ENCODE peak calls at places on chromosomes 1 and 21, in ten cellular contexts. T is IMR-90; Z is left lung; H is heart left ventricle; S is CD8-positive, alpha-beta T cell; E is kidney epithelial cell; Y is Panc1; W is kidney; Q is tibial artery; O is K562. C is an unnamed sample. For H3K36me3, the result is how much of the 10 kb centered on the place peaks cover.

GRCh38 chr1:83998599-83999315 is at the start of gene TTLL7:
- DNase-seq in O (peak), E (no peak), H (peak), W (peak), Z (peak), T (peak), Y (no peak), Q (peak), S (peak), C (no peak)

GRCh38 chr1:160168016-160168415 is 16.6 kb downstream of the ATP1A4 start:
- DNase-seq in E (no peak), Q (no peak), Y (no peak), T (no peak), S (no peak), W (no peak), Z (no peak), H (no peak), O (no peak), C (no peak)

GRCh38 chr21:27756191-27756590 is 789.3 kb upstream of the ADAMTS5 start:
- DNase-seq in Q (no peak), E (no peak), W (no peak), T (no peak), Z (no peak), O (no peak), H (no peak), Y (no peak), S (no peak), C (no peak)

GRCh38 chr1:220791287-220791686 is 4.6 kb downstream of the MTARC1 start:
- DNase-seq in H (peak), T (no peak), O (no peak), Z (no peak), W (no peak), S (no peak), Q (no peak), E (no peak), Y (no peak), C (no peak)

GRCh38 chr1:183493540-183494245 is 21.4 kb downstream of the SMG7 start:
- DNase-seq in T (no peak), H (no peak), Z (peak), S (no peak), E (no peak), W (no peak), Y (no peak), Q (no peak), O (no peak), C (no peak)

GRCh38 chr1:222777463-222777862 is 37.4 kb upstream of the DISP1 start:
- DNase-seq in S (no peak), T (peak), O (no peak), E (no peak), H (no peak), Q (no peak), Z (no peak), Y (peak), W (no peak), C (no peak)

GRCh38 chr1:41330588-41331545 is 30.4 kb upstream of the FOXO6 start:
- DNase-seq in S (no peak), H (no peak), O (peak), Z (no peak), T (no peak), Y (no peak), W (no peak), Q (no peak), E (no peak), C (no peak)

GRCh38 chr1:11700655-11701467 is 9.4 kb downstream of the DRAXIN start:
- DNase-seq in H (no peak), Y (no peak), Q (no peak), O (no peak), S (no peak), W (no peak), E (no peak), T (no peak), Z (no peak), C (no peak)

GRCh38 chr1:241630476-241630875 is 9.7 kb downstream of the CHML start:
- DNase-seq in E (no peak), Q (no peak), W (no peak), O (no peak), Y (no peak), Z (no peak), S (no peak), H (no peak), T (no peak), C (no peak)

GRCh38 chr1:101388904-101389546 is 152.2 kb downstream of the S1PR1 start:
- DNase-seq in O (no peak), W (no peak), E (peak), T (peak), S (no peak), Y (no peak), Z (no peak), H (no peak), Q (no peak), C (no peak)

GRCh38 chr1:111570781-111571181 is 48.8 kb upstream of the RAP1A start:
- DNase-seq in Q (no peak), S (peak), O (peak), E (no peak), Y (no peak), W (no peak), T (peak), H (no peak), Z (no peak), C (no peak)

GRCh38 chr1:87524021-87524754 is 195.5 kb downstream of the LMO4 start:
- DNase-seq in O (no peak), E (no peak), S (no peak), T (peak), Z (no peak), W (no peak), H (peak), Y (no peak), Q (no peak), C (no peak)

GRCh38 chr1:3470650-3471355 is 16.3 kb downstream of the ARHGEF16 start:
- DNase-seq in O (no peak), E (no peak), Y (no peak), Z (peak), T (no peak), Q (no peak), S (no peak), H (no peak), W (peak), C (no peak)

GRCh38 chr1:3473381-3473844 is 18.9 kb downstream of the ARHGEF16 start:
- DNase-seq in S (no peak), T (peak), E (no peak), W (peak), Z (peak), H (no peak), Y (no peak), O (no peak), Q (no peak), C (peak)

GRCh38 chr1:3472906-3473305 is 18.4 kb downstream of the ARHGEF16 start:
- DNase-seq in O (no peak), S (no peak), E (no peak), Z (peak), H (no peak), Y (no peak), T (no peak), W (peak), Q (no peak), C (no peak)

GRCh38 chr1:3471356-3472087 is 17.1 kb downstream of the ARHGEF16 start:
- DNase-seq in E (no peak), S (no peak), Y (no peak), H (peak), Q (no peak), W (peak), T (peak), Z (peak), O (peak), C (no peak)

GRCh38 chr1:3472088-3472850 is 17.8 kb downstream of the ARHGEF16 start:
- DNase-seq in S (no peak), O (no peak), H (no peak), W (peak), Z (peak), Q (no peak), E (no peak), Y (no peak), T (no peak), C (no peak)
- TF ChIP-seq CTCF in S (no peak), O (no peak), H (no peak), W (no peak), Z (no peak), Q (no peak), E (no peak), Y (no peak), T (no peak), C (no peak)

DNA sequence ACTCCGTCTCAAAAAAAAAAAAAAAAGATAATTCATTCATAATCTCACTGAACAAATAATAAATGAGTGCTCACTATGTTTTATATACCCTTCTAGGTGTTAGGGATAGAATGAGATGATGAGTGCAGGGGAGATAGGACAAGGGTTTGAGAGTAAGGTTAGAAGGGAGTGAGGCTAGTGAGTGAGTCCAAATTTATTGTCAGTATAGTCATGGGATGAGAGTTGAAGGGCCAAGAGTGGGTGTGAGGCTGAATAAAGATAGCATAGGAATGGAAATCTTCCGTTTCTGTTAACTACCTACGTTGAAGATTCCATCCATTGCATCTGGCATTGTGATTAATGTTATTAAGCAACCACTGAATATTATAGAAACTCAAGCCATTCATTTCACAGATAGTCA is 16.8 kb downstream of the GNAI3 start:
- DNase-seq in Q (no peak), E (no peak), H (no peak), S (no peak), Z (no peak), O (no peak), T (no peak), Y (no peak), W (no peak), C (no peak)
- H3K4me3 ChIP-seq in Q (no peak), E (no peak), H (no peak), S (no peak), Z (no peak), O (no peak), T (no peak), Y (no peak), W (no peak), C (no peak)

DNA sequence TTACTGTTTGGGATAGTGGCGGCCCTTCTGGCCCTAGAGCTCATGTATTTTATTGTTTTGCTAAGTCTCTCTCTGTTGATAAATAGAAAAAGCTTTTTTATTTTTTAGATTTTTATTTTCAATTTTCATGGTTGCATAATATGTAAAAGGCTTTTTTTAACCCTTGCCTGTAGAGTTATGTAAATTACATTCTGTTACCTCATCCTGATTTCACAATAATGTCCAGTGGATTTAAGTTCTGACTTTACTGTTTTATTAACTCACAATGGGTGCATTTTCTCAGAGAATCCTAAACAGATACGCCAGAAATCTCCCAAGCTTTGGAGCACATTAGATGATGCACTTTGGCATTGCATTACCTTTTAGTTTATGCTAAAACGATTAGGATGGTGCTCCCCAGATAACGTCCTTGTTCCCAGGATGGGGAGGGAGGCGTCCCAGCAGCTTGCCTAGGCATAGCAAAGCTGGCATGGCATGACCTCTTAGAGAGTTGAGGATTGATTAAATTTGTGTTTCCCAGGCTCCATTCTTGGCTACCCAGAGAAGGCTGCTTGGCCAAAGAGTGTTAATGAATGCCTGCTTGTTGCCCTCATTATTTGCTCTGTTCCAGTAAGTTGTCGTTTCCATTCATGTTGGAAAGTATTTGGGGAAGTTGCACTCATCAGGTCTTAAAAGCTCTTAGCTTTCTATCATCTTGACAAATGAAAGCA is 17.1 kb downstream of the UTP25 start:
- DNase-seq in S (no peak), T (no peak), O (no peak), Q (no peak), W (no peak), Z (no peak), E (no peak), H (no peak), Y (no peak), C (no peak)
- H3K36me3 ChIP-seq in S (half or more), T (under half), O (half or more), Q (half or more), W (under half), Z (half or more), E (under half), H (half or more), Y (under half), C (under half)

GRCh38 chr21:42406201-42406601 is 2.5 kb downstream of the UBASH3A start:
- DNase-seq in Y (no peak), Z (no peak), E (no peak), T (no peak), S (peak), Q (no peak), O (no peak), H (no peak), W (no peak), C (no peak)

GRCh38 chr21:42406846-42407245 is 3.1 kb downstream of the UBASH3A start:
- DNase-seq in S (no peak), O (no peak), H (no peak), Q (no peak), E (no peak), T (no peak), Z (no peak), W (no peak), Y (no peak), C (no peak)

GRCh38 chr21:42405064-42406059 is 1.7 kb downstream of the UBASH3A start:
- DNase-seq in O (no peak), W (no peak), S (no peak), Z (no peak), Q (no peak), Y (no peak), E (no peak), T (no peak), H (no peak), C (no peak)

GRCh38 chr21:42403611-42404231 is at the start of gene UBASH3A:
- DNase-seq in T (no peak), O (peak), Z (no peak), S (peak), H (no peak), Q (no peak), W (no peak), E (no peak), Y (no peak), C (no peak)

GRCh38 chr21:42404534-42404933 is 832 bp downstream of the UBASH3A start:
- DNase-seq in W (no peak), S (no peak), Y (no peak), T (no peak), H (no peak), E (no peak), O (no peak), Z (no peak), Q (no peak), C (no peak)
- TF ChIP-seq CTCF in W (no peak), S (no peak), Y (no peak), T (no peak), H (no peak), E (no peak), O (no peak), Z (no peak), Q (no peak), C (no peak)

DNA sequence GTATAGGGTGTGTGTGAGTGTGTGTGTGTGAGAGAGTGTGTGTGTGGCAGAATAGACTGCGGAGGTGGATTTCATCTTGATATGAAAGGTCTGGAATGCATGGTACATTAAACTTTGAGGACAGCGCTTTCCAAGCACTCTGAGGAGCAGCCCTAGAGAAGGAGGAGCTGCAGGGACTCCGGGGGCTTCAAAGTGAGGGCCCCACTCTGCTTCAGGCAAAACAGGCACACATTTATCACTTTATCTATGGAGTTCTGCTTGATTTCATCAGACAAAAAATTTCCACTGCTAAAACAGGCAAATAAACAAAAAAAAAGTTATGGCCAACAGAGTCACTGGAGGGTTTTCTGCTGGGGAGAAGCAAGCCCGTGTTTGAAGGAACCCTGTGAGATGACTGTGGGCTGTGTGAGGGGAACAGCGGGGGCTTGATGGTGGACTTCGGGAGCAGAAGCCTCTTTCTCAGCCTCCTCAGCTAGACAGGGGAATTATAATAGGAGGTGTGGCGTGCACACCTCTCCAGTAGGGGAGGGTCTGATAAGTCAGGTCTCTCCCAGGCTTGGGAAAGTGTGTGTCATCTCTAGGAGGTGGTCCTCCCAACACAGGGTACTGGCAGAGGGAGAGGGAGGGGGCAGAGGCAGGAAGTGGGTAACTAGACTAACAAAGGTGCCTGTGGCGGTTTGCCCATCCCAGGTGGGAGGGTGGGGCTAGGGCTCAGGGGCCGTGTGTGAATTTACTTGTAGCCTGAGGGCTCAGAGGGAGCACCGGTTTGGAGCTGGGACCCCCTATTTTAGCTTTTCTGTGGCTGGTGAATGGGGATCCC is 18.3 kb upstream of the HDAC1 start:
- DNase-seq in Y (no peak), T (peak), Q (no peak), W (no peak), E (peak), O (peak), H (no peak), S (peak), Z (no peak), C (no peak)
- H3K4me3 ChIP-seq in Y (no peak), T (no peak), Q (no peak), W (no peak), E (no peak), O (no peak), H (no peak), S (peak), Z (no peak), C (no peak)

DNA sequence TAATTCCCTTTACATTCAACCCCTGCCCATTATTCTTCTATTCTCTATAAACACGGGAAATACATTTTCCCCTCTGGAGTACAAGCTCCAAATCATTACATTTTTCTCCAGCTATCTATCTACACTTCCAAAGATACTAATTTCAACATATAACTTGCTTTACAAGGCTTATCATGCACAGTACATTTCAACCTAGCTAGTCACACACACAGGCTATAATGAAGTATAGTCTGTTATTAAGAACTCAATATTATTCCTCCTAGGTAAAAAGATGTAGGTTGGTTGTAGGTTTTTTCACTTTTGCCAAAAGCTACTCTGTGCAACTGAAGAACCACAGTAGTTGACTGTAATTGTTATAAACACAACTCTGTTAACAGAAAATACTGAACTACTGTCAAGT is 8.1 kb downstream of the ZNF281 start:
- DNase-seq in Y (no peak), T (no peak), S (no peak), H (no peak), Z (no peak), O (no peak), Q (no peak), E (no peak), W (no peak), C (no peak)
- H3K36me3 ChIP-seq in Y (under half), T (under half), S (under half), H (under half), Z (under half), O (under half), Q (under half), E (under half), W (under half), C (under half)

GRCh38 chr1:203508463-203508862 is 14.5 kb downstream of the OPTC start:
- DNase-seq in E (no peak), Q (no peak), O (peak), Y (no peak), S (no peak), T (no peak), Z (no peak), H (peak), W (no peak), C (no peak)
- TF ChIP-seq CTCF in E (no peak), Q (no peak), O (peak), Y (no peak), S (no peak), T (peak), Z (no peak), H (peak), W (no peak), C (no peak)

DNA sequence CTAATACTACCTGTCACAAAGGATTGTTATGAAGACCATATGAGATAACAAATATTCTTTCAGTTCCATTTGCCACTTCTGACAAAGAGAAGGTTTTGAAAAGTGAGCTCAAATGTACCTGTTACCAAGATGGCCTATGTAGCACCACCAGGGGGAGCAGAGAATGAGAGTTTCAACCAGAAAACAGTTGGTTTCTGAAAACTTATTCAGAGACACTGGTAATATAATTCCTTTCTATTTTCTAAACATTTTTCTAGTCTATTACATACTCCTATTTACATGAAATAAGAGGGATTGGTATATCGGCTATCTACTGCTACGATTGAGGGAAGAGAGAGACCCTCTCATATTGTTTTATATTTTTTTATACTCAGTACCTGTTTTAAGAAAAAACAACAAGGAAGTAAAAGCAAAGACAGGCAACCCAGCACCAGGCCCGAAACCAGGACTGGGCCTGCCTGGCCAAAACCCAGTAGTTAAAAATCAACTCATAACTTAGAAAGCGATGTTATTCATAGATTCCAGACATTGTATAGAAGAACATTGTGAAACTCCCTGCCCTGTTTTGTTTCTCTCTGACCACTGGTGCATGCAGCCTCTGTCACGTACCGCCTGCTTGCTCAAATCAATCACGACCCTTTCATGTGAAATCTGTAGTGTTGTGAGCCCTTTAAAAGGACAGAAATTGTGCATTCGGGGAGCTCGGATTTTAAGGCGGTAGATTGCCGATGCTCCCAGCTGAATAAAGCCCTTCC is 48.3 kb downstream of the IL23R start:
- DNase-seq in E (no peak), Q (no peak), Z (no peak), H (no peak), T (peak), Y (no peak), W (no peak), S (peak), O (no peak), C (no peak)
- H3K4me3 ChIP-seq in E (no peak), Q (no peak), Z (no peak), H (no peak), T (no peak), Y (no peak), W (no peak), S (no peak), O (no peak), C (no peak)

C was measured in BJ.